ENCODE peak calls at places on chromosomes 5 and 9, in four cellular contexts. H is dorsolateral prefrontal cortex, P is K562, L is upper lobe of right lung. F is an unnamed sample.

GRCh38 chr9:115649991-115650472 is 503.6 kb upstream of the PAPPA start:
- DNase-seq in L (peak), P (no peak), H (peak), F (no peak)

GRCh38 chr5:144248015-144248414 is 77.3 kb downstream of the KCTD16 start:
- DNase-seq in P (no peak), L (no peak), H (no peak), F (no peak)

GRCh38 chr5:18553269-18553668 is 919.0 kb downstream of the TAF11L14 start:
- DNase-seq in H (no peak), L (no peak), P (no peak), F (no peak)

GRCh38 chr9:98083059-98083458 is 26.5 kb downstream of the NANS start:
- DNase-seq in L (no peak), P (no peak), H (no peak), F (no peak)

GRCh38 chr9:137502008-137502913 is 43.1 kb upstream of the NSMF start:
- DNase-seq in L (no peak), P (peak), H (no peak), F (peak)

GRCh38 chr5:6333182-6333905 is 45.0 kb downstream of the MED10 start:
- DNase-seq in H (no peak), P (no peak), L (no peak), F (no peak)

GRCh38 chr5:33524476-33524875 is 83.7 kb downstream of the TARS1 start:
- DNase-seq in P (no peak), L (no peak), H (no peak), F (no peak)

GRCh38 chr9:127132921-127133647 is 10.6 kb upstream of the ANGPTL2 start:
- DNase-seq in L (peak), P (no peak), H (no peak), F (peak)

GRCh38 chr9:97364769-97365490 is 47.0 kb upstream of the TDRD7 start:
- DNase-seq in H (no peak), P (no peak), L (no peak), F (no peak)

GRCh38 chr5:172353271-172353807 is 69.8 kb upstream of the UBTD2 start:
- DNase-seq in L (no peak), P (no peak), H (no peak), F (no peak)

GRCh38 chr9:135358161-135358940 is 121.2 kb upstream of the PPP1R26 start:
- DNase-seq in P (no peak), L (no peak), H (no peak), F (no peak)

GRCh38 chr5:76818844-76819831 is at the start of gene F2RL1:
- DNase-seq in P (peak), H (no peak), L (peak), F (peak)

GRCh38 chr9:123615381-123615780 is 259.4 kb downstream of the CRB2 start:
- DNase-seq in L (no peak), H (no peak), P (no peak), F (peak)

GRCh38 chr5:58922392-58923171 is 339.7 kb downstream of the RAB3C start:
- DNase-seq in H (no peak), L (peak), P (no peak), F (no peak)

GRCh38 chr5:11000517-11001353 is 239.7 kb upstream of the DAP start:
- DNase-seq in P (no peak), H (no peak), L (no peak), F (no peak)

GRCh38 chr5:55062039-55062779 is 38.2 kb downstream of the GZMK start:
- DNase-seq in H (no peak), P (no peak), L (no peak), F (no peak)

GRCh38 chr5:145811834-145812625 is 23.1 kb downstream of the PRELID2 start:
- DNase-seq in L (no peak), H (no peak), P (no peak), F (no peak)

GRCh38 chr5:17400724-17401508 is 97.1 kb upstream of the TAF11L2 start:
- DNase-seq in P (no peak), H (no peak), L (no peak), F (peak)

GRCh38 chr9:130330202-130330601 is 64.6 kb downstream of the HMCN2 start:
- DNase-seq in L (peak), P (no peak), H (no peak), F (no peak)

GRCh38 chr5:543755-544674 is 19.8 kb upstream of the SLC9A3 start:
- DNase-seq in P (no peak), H (peak), L (peak), F (no peak)

GRCh38 chr5:11737010-11737409 is 167.2 kb downstream of the CTNND2 start:
- DNase-seq in L (no peak), P (no peak), H (no peak), F (no peak)

GRCh38 chr9:16726023-16726422 is 144.4 kb downstream of the BNC2 start:
- DNase-seq in H (no peak), P (no peak), L (no peak), F (peak)

GRCh38 chr9:115594551-115594950 is 476.6 kb upstream of the TNC start:
- DNase-seq in L (no peak), P (no peak), H (no peak), F (no peak)

GRCh38 chr5:13653709-13654108 is 290.8 kb downstream of the DNAH5 start:
- DNase-seq in L (no peak), H (no peak), P (no peak), F (no peak)
- H3K27ac ChIP-seq in L (no peak), H (no peak), P (no peak), F (no peak)

GRCh38 chr5:139486201-139486600 is 3.6 kb upstream of the STING1 start:
- DNase-seq in H (no peak), L (no peak), P (peak), F (peak)

GRCh38 chr5:139482050-139482889 is at the start of gene STING1:
- DNase-seq in L (peak), P (peak), H (no peak), F (no peak)

GRCh38 chr5:139481122-139481533 is 1.4 kb downstream of the STING1 start:
- DNase-seq in P (peak), L (peak), H (no peak), F (peak)

GRCh38 chr5:139475865-139476651 is 5.3 kb downstream of the SMIM33 start:
- DNase-seq in L (no peak), H (no peak), P (peak), F (no peak)

GRCh38 chr5:139481580-139482049 is 943 bp downstream of the STING1 start:
- DNase-seq in H (no peak), P (peak), L (peak), F (no peak)
- H3K4me3 ChIP-seq in H (peak), P (peak), L (peak), F (no peak)

DNA sequence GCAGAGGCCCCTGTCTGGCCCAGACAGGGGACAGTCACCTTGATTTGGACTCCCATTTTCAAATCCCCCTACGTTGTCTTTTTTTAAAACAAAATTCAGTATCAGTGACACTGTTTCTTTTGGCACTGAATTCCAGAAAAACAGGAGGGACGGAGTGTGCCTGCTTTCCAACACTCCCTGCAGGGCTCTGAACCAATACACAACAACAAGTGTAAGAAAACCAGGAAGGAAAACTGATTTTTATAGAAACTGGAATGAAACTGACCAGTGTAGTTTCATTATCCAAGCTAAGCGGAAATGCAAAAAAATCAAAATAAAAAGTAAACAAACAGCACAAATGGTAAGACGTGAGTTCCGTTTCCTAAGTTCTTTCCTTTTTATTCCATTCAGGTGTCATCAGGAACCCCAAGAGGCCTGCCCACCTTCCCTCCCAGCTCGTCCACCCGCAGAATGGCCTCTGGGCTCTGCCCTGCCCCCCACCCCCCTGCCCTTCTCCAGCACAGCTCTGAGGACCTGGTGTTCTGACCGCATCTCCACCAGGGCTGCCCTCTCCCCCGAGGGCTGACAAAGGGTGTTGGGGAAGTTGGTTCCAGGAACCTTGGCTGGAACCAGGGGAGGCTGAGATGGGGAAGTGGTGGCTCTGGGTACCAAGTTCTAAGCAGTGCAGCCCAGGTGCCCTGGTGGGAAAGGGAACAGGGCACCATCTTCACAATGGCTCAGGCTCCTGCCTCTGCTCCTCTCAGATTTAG is 73.6 kb downstream of the PSD2 start:
- DNase-seq in H (no peak), L (no peak), P (no peak), F (no peak)
- TF ChIP-seq CTCF in H (no peak), L (no peak), P (no peak), F (no peak)

GRCh38 chr9:133130721-133131244 is 9.7 kb upstream of the RALGDS start:
- DNase-seq in P (no peak), L (no peak), H (no peak), F (no peak)

GRCh38 chr9:133133680-133134418 is 12.8 kb upstream of the RALGDS start:
- DNase-seq in P (peak), H (peak), L (peak), F (peak)

GRCh38 chr9:133134419-133135190 is 13.6 kb upstream of the RALGDS start:
- DNase-seq in L (no peak), H (no peak), P (no peak), F (no peak)

GRCh38 chr9:133131506-133131905 is 10.5 kb upstream of the RALGDS start:
- DNase-seq in H (no peak), L (no peak), P (no peak), F (no peak)

GRCh38 chr9:133132174-133132573 is 11.1 kb upstream of the RALGDS start:
- DNase-seq in L (no peak), H (no peak), P (no peak), F (no peak)
- H3K27ac ChIP-seq in L (peak), H (peak), P (no peak), F (no peak)